ENCODE peak calls at places on chromosomes 6 and 20, in ten cellular contexts. B is amniotic stem cell; Q is omental fat pad; E is HCT116; Y is activated CD4-positive, alpha-beta T cell treated with anti-CD3 and anti-CD28 coated beads, Interleukin-2, amount 50 U/mL, for 48 hours; D is NB4; K is ACHN; L is T-helper 9 cell; W is endothelial cell; F is activated CD4-positive, alpha-beta memory T cell treated with anti-CD3 and anti-CD28 coated beads for 36 hours. Z is an unnamed sample.

GRCh38 chr20:47620808-47621805 is 119.4 kb downstream of the NCOA3 start:
- DNase-seq in B (no peak), Q (no peak), E (peak; percentile 51), Y (no peak), D (peak; percentile 70), K (peak; percentile 70), L (no peak), W (no peak), F (no peak), Z (peak; percentile 83)

GRCh38 chr6:49565261-49565660 is 14.8 kb downstream of the C6orf141 start:
- DNase-seq in B (no peak), Q (no peak), E (no peak), Y (no peak), D (no peak), K (no peak), L (no peak), W (no peak), F (no peak), Z (no peak)

GRCh38 chr20:33305591-33306057 is 22.6 kb downstream of the BPIFB1 start:
- DNase-seq in B (no peak), Q (no peak), E (peak; percentile 19), Y (no peak), D (no peak), K (no peak), L (no peak), W (no peak), F (no peak), Z (peak; percentile 55)

GRCh38 chr6:107360476-107360875 is 98.9 kb downstream of the PDSS2 start:
- DNase-seq in B (no peak), Q (no peak), E (no peak), Y (no peak), D (peak; percentile 24), K (no peak), L (no peak), W (no peak), F (no peak), Z (no peak)

GRCh38 chr6:72649032-72649984 is 27.4 kb downstream of the KCNQ5 start:
- DNase-seq in B (peak; percentile 32), Q (no peak), E (no peak), Y (no peak), D (no peak), K (peak; percentile 82), L (no peak), W (no peak), F (peak; percentile 31), Z (peak; percentile 22)

GRCh38 chr6:11225990-11226389 is 6.5 kb downstream of the NEDD9 start:
- DNase-seq in B (no peak), Q (no peak), E (no peak), Y (no peak), D (no peak), K (no peak), L (no peak), W (no peak), F (no peak), Z (no peak)

GRCh38 chr20:64108731-64109389 is 1.5 kb upstream of the NPBWR2 start:
- DNase-seq in B (no peak), Q (peak; percentile 13), E (no peak), Y (no peak), D (no peak), K (no peak), L (no peak), W (no peak), F (no peak), Z (no peak)

GRCh38 chr20:19012671-19013070 is 199.1 kb downstream of the SCP2D1 start:
- DNase-seq in B (no peak), Q (no peak), E (no peak), Y (no peak), D (peak; percentile 85), K (no peak), L (no peak), W (no peak), F (no peak), Z (peak; percentile 7)

GRCh38 chr6:140538926-140539325 is 1164.5 kb upstream of the CITED2 start:
- DNase-seq in B (no peak), Q (no peak), E (no peak), Y (no peak), D (no peak), K (peak; percentile 17), L (no peak), W (no peak), F (no peak), Z (no peak)

GRCh38 chr6:70717038-70717801 is 49.5 kb downstream of the SMAP1 start:
- DNase-seq in B (no peak), Q (no peak), E (no peak), Y (no peak), D (no peak), K (no peak), L (no peak), W (peak; percentile 4), F (no peak), Z (no peak)

GRCh38 chr20:8154636-8155035 is 22.6 kb downstream of the PLCB1 start:
- DNase-seq in B (no peak), Q (no peak), E (no peak), Y (no peak), D (peak; percentile 74), K (no peak), L (no peak), W (no peak), F (no peak), Z (no peak)

GRCh38 chr6:45951771-45952529 is 63.7 kb downstream of the CLIC5 start:
- DNase-seq in B (no peak), Q (no peak), E (no peak), Y (no peak), D (no peak), K (no peak), L (no peak), W (no peak), F (no peak), Z (no peak)

GRCh38 chr20:47150403-47151152 is 205.9 kb downstream of the ZMYND8 start:
- DNase-seq in B (no peak), Q (no peak), E (peak; percentile 75), Y (peak; percentile 18), D (peak; percentile 71), K (peak; percentile 64), L (no peak), W (peak; percentile 80), F (peak; percentile 27), Z (peak; percentile 75)

GRCh38 chr6:56915832-56916231 is 39.1 kb upstream of the BEND6 start:
- DNase-seq in B (no peak), Q (no peak), E (no peak), Y (no peak), D (no peak), K (no peak), L (no peak), W (no peak), F (no peak), Z (no peak)

GRCh38 chr20:25503946-25504345 is 81.4 kb downstream of the NINL start:
- DNase-seq in B (no peak), Q (no peak), E (no peak), Y (no peak), D (no peak), K (no peak), L (no peak), W (no peak), F (no peak), Z (no peak)

GRCh38 chr6:89689732-89690131 is 51.2 kb upstream of the LYRM2 start:
- DNase-seq in B (no peak), Q (no peak), E (no peak), Y (no peak), D (peak; percentile 86), K (no peak), L (no peak), W (no peak), F (no peak), Z (no peak)

GRCh38 chr20:2692036-2692885 is at the start of gene EBF4:
- DNase-seq in B (no peak), Q (no peak), E (no peak), Y (peak; percentile 25), D (peak; percentile 68), K (peak; percentile 31), L (peak; percentile 17), W (no peak), F (peak; percentile 51), Z (no peak)

GRCh38 chr6:169450097-169450496 is 196.5 kb upstream of the THBS2 start:
- DNase-seq in B (no peak), Q (no peak), E (no peak), Y (no peak), D (no peak), K (no peak), L (no peak), W (no peak), F (no peak), Z (no peak)

GRCh38 chr20:61560361-61560853 is 308.3 kb downstream of the CDH4 start:
- DNase-seq in B (no peak), Q (no peak), E (no peak), Y (no peak), D (no peak), K (peak; percentile 34), L (no peak), W (no peak), F (no peak), Z (no peak)

GRCh38 chr6:36917541-36918193 is 31.9 kb downstream of the C6orf89 start:
- DNase-seq in B (peak; percentile 73), Q (no peak), E (no peak), Y (no peak), D (no peak), K (no peak), L (no peak), W (no peak), F (no peak), Z (no peak)

GRCh38 chr20:22630698-22631097 is 46.3 kb upstream of the FOXA2 start:
- DNase-seq in B (no peak), Q (no peak), E (no peak), Y (no peak), D (no peak), K (no peak), L (no peak), W (no peak), F (no peak), Z (no peak)

GRCh38 chr6:77457720-77458349 is 5.5 kb downstream of the HTR1B start:
- DNase-seq in B (peak; percentile 83), Q (peak; percentile 57), E (peak; percentile 84), Y (peak; percentile 41), D (peak; percentile 65), K (peak; percentile 70), L (peak; percentile 11), W (peak; percentile 85), F (peak; percentile 50), Z (peak; percentile 57)

GRCh38 chr6:94673251-94673650 is 904.1 kb upstream of the MANEA start:
- DNase-seq in B (no peak), Q (no peak), E (no peak), Y (no peak), D (no peak), K (no peak), L (no peak), W (no peak), F (no peak), Z (no peak)

GRCh38 chr20:1331801-1332453 is 3.0 kb upstream of the SDCBP2 start:
- DNase-seq in B (no peak), Q (no peak), E (no peak), Y (no peak), D (no peak), K (no peak), L (no peak), W (no peak), F (peak; percentile 9), Z (no peak)

GRCh38 chr20:38201356-38201755 is 36.3 kb upstream of the TGM2 start:
- DNase-seq in B (peak; percentile 71), Q (no peak), E (no peak), Y (no peak), D (peak; percentile 79), K (peak; percentile 19), L (no peak), W (no peak), F (no peak), Z (peak; percentile 70)

GRCh38 chr6:127938701-127939100 is 37.8 kb upstream of the THEMIS start:
- DNase-seq in B (peak; percentile 16), Q (no peak), E (peak; percentile 6), Y (no peak), D (peak; percentile 16), K (peak; percentile 35), L (no peak), W (no peak), F (no peak), Z (peak; percentile 77)

GRCh38 chr20:3659492-3660261 is 3.5 kb downstream of the GFRA4 start:
- DNase-seq in B (no peak), Q (peak; percentile 11), E (no peak), Y (no peak), D (no peak), K (no peak), L (no peak), W (no peak), F (peak; percentile 12), Z (no peak)

GRCh38 chr6:46234156-46234556 is 63.4 kb upstream of the ENPP5 start:
- DNase-seq in B (no peak), Q (no peak), E (no peak), Y (no peak), D (no peak), K (no peak), L (no peak), W (no peak), F (no peak), Z (no peak)